ENCODE peak calls at places on chromosomes 3 and 15, in ten cellular contexts. B, Y, I, V, W, U, C, Q, X and K are unnamed samples.

GRCh38 chr3:62065985-62066693 is 307.2 kb downstream of the FEZF2 start:
- DNase-seq in B (no peak), Y (no peak), I (no peak), V (no peak), W (no peak), U (no peak), C (no peak), Q (no peak), X (no peak), K (peak; percentile 64)

GRCh38 chr3:172561894-172562664 is 38.8 kb upstream of the TNFSF10 start:
- DNase-seq in B (no peak), Y (no peak), I (no peak), V (no peak), W (no peak), U (no peak), C (no peak), Q (no peak), X (no peak), K (no peak)

GRCh38 chr3:73141531-73141930 is 80.1 kb downstream of the EBLN2 start:
- DNase-seq in B (no peak), Y (no peak), I (no peak), V (no peak), W (peak; percentile 79), U (no peak), C (no peak), Q (no peak), X (no peak), K (no peak)

GRCh38 chr3:32493437-32494414 is 8.9 kb downstream of the CMTM6 start:
- DNase-seq in B (peak; percentile 63), Y (peak; percentile 48), I (no peak), V (no peak), W (no peak), U (peak; percentile 56), C (no peak), Q (no peak), X (no peak), K (peak; percentile 41)

GRCh38 chr3:189353318-189353958 is 181.7 kb downstream of the TPRG1 start:
- DNase-seq in B (no peak), Y (no peak), I (no peak), V (no peak), W (no peak), U (no peak), C (no peak), Q (no peak), X (no peak), K (no peak)

GRCh38 chr3:61574854-61575253 is 13.5 kb downstream of the PTPRG start:
- DNase-seq in B (peak; percentile 93), Y (no peak), I (no peak), V (no peak), W (no peak), U (peak; percentile 99), C (no peak), Q (no peak), X (peak; percentile 96), K (peak; percentile 100)

GRCh38 chr3:136858381-136858780 is 3.6 kb upstream of the NCK1 start:
- DNase-seq in B (no peak), Y (no peak), I (no peak), V (no peak), W (no peak), U (no peak), C (no peak), Q (no peak), X (no peak), K (no peak)

GRCh38 chr3:102576651-102577050 is 141.8 kb downstream of the ZPLD1 start:
- DNase-seq in B (no peak), Y (no peak), I (no peak), V (no peak), W (no peak), U (no peak), C (no peak), Q (no peak), X (no peak), K (no peak)

GRCh38 chr3:159711560-159712333 is 276.9 kb upstream of the IL12A start:
- DNase-seq in B (peak; percentile 93), Y (peak; percentile 18), I (no peak), V (no peak), W (no peak), U (peak; percentile 89), C (no peak), Q (no peak), X (peak; percentile 96), K (peak; percentile 95)

GRCh38 chr3:72185549-72186484 is 400.9 kb upstream of the PROK2 start:
- DNase-seq in B (peak; percentile 80), Y (peak; percentile 56), I (no peak), V (no peak), W (no peak), U (peak; percentile 74), C (peak; percentile 60), Q (no peak), X (peak; percentile 68), K (peak; percentile 94)

GRCh38 chr3:134462236-134463059 is 23.3 kb downstream of the ANAPC13 start:
- DNase-seq in B (no peak), Y (peak; percentile 35), I (no peak), V (no peak), W (no peak), U (peak; percentile 74), C (no peak), Q (no peak), X (peak; percentile 79), K (peak; percentile 54)

GRCh38 chr3:156311930-156312329 is 191.6 kb downstream of the KCNAB1 start:
- DNase-seq in B (no peak), Y (no peak), I (no peak), V (no peak), W (no peak), U (no peak), C (no peak), Q (no peak), X (no peak), K (no peak)

GRCh38 chr3:194322701-194323174 is 28.4 kb downstream of the CPN2 start:
- DNase-seq in B (peak; percentile 98), Y (peak; percentile 79), I (no peak), V (no peak), W (no peak), U (peak; percentile 79), C (no peak), Q (no peak), X (peak; percentile 62), K (peak; percentile 95)

GRCh38 chr3:176088962-176089383 is 1108.3 kb downstream of the TBL1XR1 start:
- DNase-seq in B (no peak), Y (no peak), I (no peak), V (no peak), W (no peak), U (no peak), C (no peak), Q (no peak), X (no peak), K (no peak)

GRCh38 chr15:81530271-81530670 is 156.3 kb upstream of the TMC3 start:
- DNase-seq in B (no peak), Y (no peak), I (no peak), V (no peak), W (no peak), U (no peak), C (no peak), Q (no peak), X (no peak), K (no peak)

GRCh38 chr3:128878556-128879124 is 780 bp upstream of the ACAD9 start:
- DNase-seq in B (peak; percentile 75), Y (peak; percentile 39), I (no peak), V (no peak), W (peak; percentile 26), U (peak; percentile 72), C (no peak), Q (no peak), X (peak; percentile 65), K (peak; percentile 78)

GRCh38 chr3:121895121-121895520 is 920 bp downstream of the SLC15A2 start:
- DNase-seq in B (no peak), Y (no peak), I (no peak), V (no peak), W (no peak), U (no peak), C (no peak), Q (no peak), X (no peak), K (no peak)

GRCh38 chr3:110165344-110165743 is 828.0 kb upstream of the DPPA4 start:
- DNase-seq in B (no peak), Y (no peak), I (no peak), V (no peak), W (no peak), U (no peak), C (no peak), Q (no peak), X (no peak), K (no peak)

GRCh38 chr3:71548995-71549394 is 34.5 kb downstream of the FOXP1 start:
- DNase-seq in B (no peak), Y (peak; percentile 34), I (no peak), V (no peak), W (no peak), U (no peak), C (no peak), Q (no peak), X (no peak), K (no peak)

GRCh38 chr15:45522931-45523331 is 376 bp upstream of the SLC30A4 start:
- DNase-seq in B (peak; percentile 35), Y (peak; percentile 54), I (peak; percentile 63), V (no peak), W (peak; percentile 22), U (peak; percentile 51), C (no peak), Q (no peak), X (peak; percentile 49), K (no peak)

GRCh38 chr3:17833786-17834559 is 91.5 kb upstream of the TBC1D5 start:
- DNase-seq in B (peak; percentile 56), Y (peak; percentile 42), I (no peak), V (no peak), W (no peak), U (no peak), C (no peak), Q (no peak), X (no peak), K (no peak)

GRCh38 chr3:143970773-143971366 is 753 bp upstream of the DIPK2A start:
- DNase-seq in B (peak; percentile 35), Y (peak; percentile 23), I (peak; percentile 50), V (peak; percentile 73), W (peak; percentile 18), U (no peak), C (peak; percentile 86), Q (peak; percentile 25), X (no peak), K (no peak)

GRCh38 chr15:89068325-89068784 is 19.9 kb upstream of the ABHD2 start:
- DNase-seq in B (peak; percentile 82), Y (peak; percentile 41), I (no peak), V (no peak), W (no peak), U (peak; percentile 91), C (no peak), Q (no peak), X (peak; percentile 83), K (peak; percentile 100)

GRCh38 chr3:142940472-142940871 is 23.0 kb downstream of the PAQR9 start:
- DNase-seq in B (no peak), Y (no peak), I (no peak), V (no peak), W (no peak), U (no peak), C (no peak), Q (no peak), X (no peak), K (peak; percentile 14)

GRCh38 chr3:11778248-11778647 is 68.4 kb downstream of the TAMM41 start:
- DNase-seq in B (no peak), Y (no peak), I (no peak), V (no peak), W (no peak), U (no peak), C (no peak), Q (no peak), X (no peak), K (no peak)